ENCODE peak calls at places on chromosomes 16 and 17, in four cellular contexts. E is ovary, O is stomach, K is A549. C is an unnamed sample. For H3K4me1, the result is how much of the 10 kb centered on the place peaks cover.

GRCh38 chr17:28985950-28986713 is 19.7 kb downstream of the SEZ6 start:
- DNase-seq in E (no peak), O (no peak), K (no peak), C (no peak)

GRCh38 chr16:15440852-15441251 is 6.5 kb downstream of the BMERB1 start:
- DNase-seq in E (no peak), O (no peak), K (peak), C (no peak)

GRCh38 chr17:77649717-77650211 is 308.7 kb upstream of the TNRC6C start:
- DNase-seq in E (no peak), O (no peak), K (peak), C (peak)

GRCh38 chr16:49924078-49924477 is 68.2 kb upstream of the ZNF423 start:
- DNase-seq in E (no peak), O (no peak), K (peak), C (peak)

GRCh38 chr16:56931253-56931768 is 631 bp upstream of the HERPUD1 start:
- DNase-seq in E (peak), O (peak), K (no peak), C (no peak)

GRCh38 chr17:78789663-78790181 is 7.6 kb upstream of the CYTH1 start:
- DNase-seq in E (peak), O (peak), K (no peak), C (peak)

GRCh38 chr17:4483012-4483840 is 15.5 kb upstream of the SPNS2 start:
- DNase-seq in E (no peak), O (peak), K (peak), C (no peak)

GRCh38 chr16:70740174-70740918 is 54.5 kb upstream of the MTSS2 start:
- DNase-seq in E (no peak), O (no peak), K (no peak), C (no peak)

GRCh38 chr17:45924332-45924820 is 30.0 kb downstream of the MAPT start:
- DNase-seq in E (no peak), O (no peak), K (no peak), C (no peak)

GRCh38 chr16:59543641-59544040 is 809.5 kb upstream of the GOT2 start:
- DNase-seq in E (no peak), O (no peak), K (no peak), C (no peak)

GRCh38 chr16:85049864-85050263 is 22.3 kb downstream of the KIAA0513 start:
- DNase-seq in E (no peak), O (no peak), K (no peak), C (no peak)

GRCh38 chr17:238071-238963 is 56.9 kb upstream of the DOC2B start:
- DNase-seq in E (peak), O (no peak), K (no peak), C (peak)

GRCh38 chr16:12541672-12542071 is 262.0 kb downstream of the CPPED1 start:
- DNase-seq in E (no peak), O (no peak), K (no peak), C (no peak)

GRCh38 chr17:29560306-29560705 is 6.5 kb downstream of the ABHD15 start:
- DNase-seq in E (no peak), O (no peak), K (no peak), C (no peak)

GRCh38 chr17:29076722-29077121 is 33.8 kb downstream of the PIPOX start:
- DNase-seq in E (no peak), O (no peak), K (no peak), C (no peak)

GRCh38 chr17:12998461-12998860 is 19.4 kb downstream of the ELAC2 start:
- DNase-seq in E (no peak), O (no peak), K (no peak), C (no peak)

GRCh38 chr17:81687770-81688541 is 4.1 kb downstream of the HGS start:
- DNase-seq in E (no peak), O (no peak), K (no peak), C (no peak)

GRCh38 chr16:50970221-50970620 is 180.8 kb downstream of the SALL1 start:
- DNase-seq in E (no peak), O (no peak), K (no peak), C (no peak)

GRCh38 chr17:78415821-78416301 is 37.4 kb downstream of the PGS1 start:
- DNase-seq in E (no peak), O (no peak), K (no peak), C (no peak)

GRCh38 chr16:12907670-12908233 is 6.4 kb downstream of the SHISA9 start:
- DNase-seq in E (no peak), O (no peak), K (peak), C (no peak)

GRCh38 chr17:10730956-10731879 is 1.4 kb upstream of the TMEM220 start:
- DNase-seq in E (no peak), O (peak), K (no peak), C (no peak)

GRCh38 chr17:82358467-82359350 is at the start of gene TEX19:
- DNase-seq in E (no peak), O (no peak), K (peak), C (no peak)

GRCh38 chr17:14201595-14201994 is 35.1 kb downstream of the CDRT15 start:
- DNase-seq in E (no peak), O (no peak), K (no peak), C (no peak)

GRCh38 chr16:50457979-50458461 is 89.2 kb upstream of the BRD7 start:
- DNase-seq in E (no peak), O (no peak), K (no peak), C (no peak)

GRCh38 chr16:75420987-75421819 is 12.1 kb downstream of the CFDP1 start:
- DNase-seq in E (peak), O (peak), K (peak), C (peak)

GRCh38 chr17:43382776-43383175 is 16.0 kb upstream of the ARL4D start:
- DNase-seq in E (no peak), O (no peak), K (no peak), C (no peak)

GRCh38 chr17:66379539-66379938 is 77.1 kb downstream of the PRKCA start:
- DNase-seq in E (no peak), O (no peak), K (no peak), C (no peak)

GRCh38 chr17:59503489-59503888 is 61.9 kb upstream of the DHX40 start:
- DNase-seq in E (no peak), O (no peak), K (no peak), C (no peak)

GRCh38 chr16:11481987-11482386 is 104.7 kb downstream of the LITAF start:
- DNase-seq in E (no peak), O (no peak), K (no peak), C (no peak)

GRCh38 chr17:48484256-48484655 is 46.6 kb downstream of the HOXB1 start:
- DNase-seq in E (no peak), O (no peak), K (no peak), C (no peak)

GRCh38 chr17:3007651-3008121 is 55.7 kb downstream of the OR1D5 start:
- DNase-seq in E (no peak), O (no peak), K (no peak), C (peak)

GRCh38 chr16:84689126-84689525 is 10.7 kb upstream of the USP10 start:
- DNase-seq in E (no peak), O (no peak), K (no peak), C (peak)

GRCh38 chr17:76022285-76022684 is 4.8 kb downstream of the EVPL start:
- DNase-seq in E (no peak), O (no peak), K (no peak), C (no peak)

DNA sequence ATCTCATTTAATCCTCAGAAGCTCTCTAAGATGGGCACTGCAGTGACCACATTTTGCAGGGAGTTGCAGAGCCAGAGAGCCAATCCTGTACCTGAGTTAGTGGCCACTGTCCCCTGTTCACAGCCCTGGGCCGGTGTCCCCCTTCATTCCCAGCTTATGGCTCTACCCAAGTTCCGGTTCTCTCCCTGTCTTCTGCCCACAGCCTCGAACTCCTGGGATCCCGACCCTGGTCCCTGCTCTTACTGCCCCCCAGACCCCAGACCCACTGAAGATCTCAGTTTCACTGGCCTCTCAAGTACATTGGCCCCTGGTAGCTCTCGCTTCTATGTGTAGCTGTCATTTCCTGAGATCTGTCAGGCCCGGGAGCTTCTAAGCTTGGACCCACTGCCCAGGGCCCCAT is 12.2 kb downstream of the ASGR2 start:
- DNase-seq in E (no peak), O (no peak), K (no peak), C (no peak)
- TF ChIP-seq EP300 in E (no peak), O (no peak), K (no peak), C (no peak)

DNA sequence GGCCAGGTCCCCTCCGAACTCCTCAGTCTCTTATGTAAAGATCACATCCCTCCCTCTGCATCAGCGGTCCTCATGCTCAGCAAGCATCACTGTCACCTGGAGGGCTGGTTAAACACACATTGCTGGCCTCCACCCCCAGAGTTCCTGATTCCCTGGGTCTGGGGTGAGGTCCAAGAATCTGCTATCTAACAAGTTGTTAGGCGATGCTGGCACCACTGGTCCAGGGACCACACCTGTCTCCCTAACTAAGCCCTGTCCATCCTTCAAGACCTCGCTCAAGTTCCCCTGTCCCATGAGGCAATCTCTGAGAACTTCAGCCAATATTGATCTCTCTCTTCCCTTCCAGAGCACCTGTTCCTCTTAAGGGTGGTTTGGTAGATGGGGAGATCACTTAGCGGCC is 44.2 kb downstream of the CUEDC1 start:
- DNase-seq in E (no peak), O (no peak), K (no peak), C (no peak)
- H3K4me1 ChIP-seq in E (under half), O (half or more), K (half or more), C (half or more)

DNA sequence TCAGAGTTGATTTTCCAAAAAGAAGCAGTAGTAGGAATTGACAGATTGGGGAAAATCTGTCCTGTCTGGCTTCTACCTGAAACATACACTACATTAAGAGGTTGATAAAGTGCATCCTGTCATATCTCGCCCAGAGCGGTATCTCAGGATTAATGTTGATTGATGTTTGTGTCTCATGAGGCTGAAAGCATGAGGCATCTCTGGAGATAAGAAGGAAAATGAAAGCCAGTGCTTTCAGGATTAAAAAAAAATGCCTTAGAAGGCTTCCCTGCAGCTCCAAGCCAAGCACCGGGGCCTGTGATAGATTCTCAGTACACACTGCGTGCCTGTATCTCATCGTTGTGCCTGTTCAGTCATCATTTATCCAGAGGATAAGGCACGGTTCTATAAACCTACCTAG is 26.4 kb upstream of the CD300E start:
- DNase-seq in E (no peak), O (no peak), K (no peak), C (no peak)
- TF ChIP-seq EP300 in E (no peak), O (no peak), K (no peak), C (no peak)

DNA sequence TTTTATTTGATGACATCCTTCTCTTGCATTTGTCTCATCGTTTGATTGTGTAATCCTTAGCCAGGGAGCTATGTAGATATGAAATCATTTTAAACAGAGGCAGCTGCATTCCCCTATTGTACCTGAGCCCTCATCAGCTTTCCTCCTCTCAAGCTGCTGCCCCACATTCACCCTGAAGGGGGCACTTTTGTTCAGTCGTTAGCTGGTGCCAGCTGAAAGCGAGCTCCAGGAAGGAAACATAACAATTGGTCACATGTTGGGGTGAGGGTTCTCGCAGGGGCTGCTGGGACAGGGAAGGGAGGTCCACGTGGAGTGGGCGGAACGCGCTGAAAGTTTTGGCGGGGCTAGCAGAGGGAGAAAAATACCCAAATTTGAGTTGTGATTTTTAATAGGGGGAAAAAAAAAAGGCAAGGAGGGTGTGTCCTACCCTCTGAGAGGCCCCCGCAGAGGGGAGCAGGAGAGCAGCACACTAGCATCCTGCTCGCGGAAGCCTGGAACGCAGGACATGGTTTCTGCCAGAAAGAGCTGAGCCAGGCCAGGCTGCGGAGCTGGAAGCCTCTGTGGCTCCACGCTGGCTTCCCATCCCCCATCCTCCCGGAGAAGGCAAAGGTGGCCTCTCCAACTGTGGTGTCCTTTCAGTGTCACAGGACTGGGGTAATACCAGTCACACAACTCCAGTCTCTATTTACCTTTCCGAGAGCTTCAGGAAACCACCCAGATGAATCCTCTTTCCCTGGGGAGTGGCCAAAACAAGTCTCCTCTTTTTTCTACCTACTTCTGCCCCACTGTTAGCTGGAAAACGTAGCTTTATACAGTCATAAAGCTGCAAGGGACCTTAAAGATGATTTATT is 8.4 kb upstream of the MSL1 start:
- DNase-seq in E (peak), O (peak), K (peak), C (peak)
- H3K4me1 ChIP-seq in E (under half), O (half or more), K (half or more), C (under half)

GRCh38 chr17:5526821-5527598 is 40.6 kb downstream of the MIS12 start:
- DNase-seq in E (no peak), O (no peak), K (peak), C (peak)
- TF ChIP-seq EP300 in E (no peak), O (no peak), K (no peak), C (peak)